ENCODE peak calls at places on chromosomes 7 and 10, in ten cellular contexts. N, V, G, X, U, E, B, I, P and Q are unnamed samples.

GRCh38 chr10:101222247-101222531 is 7.1 kb downstream of the LBX1 start:
- DNase-seq in N (no peak), V (no peak), G (no peak), X (no peak), U (no peak), E (no peak), B (no peak), I (no peak), P (no peak), Q (no peak)

GRCh38 chr7:23373151-23374004 is 74.2 kb downstream of the MALSU1 start:
- DNase-seq in N (peak; percentile 11), V (no peak), G (no peak), X (no peak), U (peak; percentile 69), E (peak; percentile 50), B (peak; percentile 88), I (no peak), P (peak; percentile 76), Q (no peak)

GRCh38 chr7:69403169-69403568 is 195.1 kb upstream of the AUTS2 start:
- DNase-seq in N (no peak), V (no peak), G (peak; percentile 6), X (no peak), U (no peak), E (peak; percentile 28), B (no peak), I (no peak), P (no peak), Q (no peak)

GRCh38 chr7:2728309-2729042 is 40.5 kb downstream of the AMZ1 start:
- DNase-seq in N (no peak), V (no peak), G (no peak), X (no peak), U (no peak), E (no peak), B (no peak), I (no peak), P (no peak), Q (no peak)

GRCh38 chr7:12130664-12131063 is 80.4 kb upstream of the TMEM106B start:
- DNase-seq in N (no peak), V (no peak), G (no peak), X (no peak), U (no peak), E (no peak), B (no peak), I (no peak), P (peak; percentile 54), Q (no peak)

GRCh38 chr7:119105381-119105780 is 880.9 kb downstream of the ANKRD7 start:
- DNase-seq in N (no peak), V (no peak), G (no peak), X (no peak), U (no peak), E (no peak), B (no peak), I (no peak), P (no peak), Q (no peak)

GRCh38 chr7:43584200-43584586 is 1.3 kb downstream of the STK17A start:
- DNase-seq in N (no peak), V (peak; percentile 54), G (no peak), X (no peak), U (peak; percentile 74), E (no peak), B (peak; percentile 69), I (peak; percentile 52), P (peak; percentile 78), Q (no peak)

GRCh38 chr7:34991938-34992840 is 45.1 kb downstream of the DPY19L1 start:
- DNase-seq in N (peak; percentile 10), V (peak; percentile 64), G (no peak), X (peak; percentile 30), U (peak; percentile 35), E (no peak), B (peak; percentile 34), I (no peak), P (peak; percentile 67), Q (no peak)

GRCh38 chr10:103633846-103634245 is 140.3 kb downstream of the NEURL1 start:
- DNase-seq in N (no peak), V (no peak), G (no peak), X (no peak), U (no peak), E (no peak), B (no peak), I (no peak), P (no peak), Q (no peak)

GRCh38 chr10:19194866-19195265 is 146.3 kb downstream of the MALRD1 start:
- DNase-seq in N (no peak), V (no peak), G (no peak), X (no peak), U (no peak), E (no peak), B (no peak), I (no peak), P (no peak), Q (no peak)

GRCh38 chr10:86303626-86304025 is 63.0 kb downstream of the GRID1 start:
- DNase-seq in N (no peak), V (no peak), G (no peak), X (no peak), U (no peak), E (no peak), B (no peak), I (no peak), P (no peak), Q (no peak)

GRCh38 chr10:74900297-74900696 is 73.9 kb downstream of the KAT6B start:
- DNase-seq in N (no peak), V (no peak), G (no peak), X (no peak), U (no peak), E (no peak), B (peak; percentile 35), I (no peak), P (no peak), Q (no peak)

GRCh38 chr7:25575634-25576033 is 347.3 kb upstream of the NPVF start:
- DNase-seq in N (no peak), V (no peak), G (no peak), X (no peak), U (no peak), E (no peak), B (no peak), I (no peak), P (no peak), Q (no peak)

GRCh38 chr10:43258032-43258921 is 8.6 kb downstream of the RASGEF1A start:
- DNase-seq in N (no peak), V (no peak), G (no peak), X (no peak), U (no peak), E (no peak), B (no peak), I (no peak), P (no peak), Q (no peak)

GRCh38 chr10:102869290-102870198 is at the start of gene AS3MT:
- DNase-seq in N (no peak), V (peak; percentile 29), G (no peak), X (no peak), U (peak; percentile 45), E (peak; percentile 37), B (peak; percentile 30), I (no peak), P (peak; percentile 28), Q (no peak)

GRCh38 chr7:117193564-117193963 is 129.3 kb downstream of the WNT2 start:
- DNase-seq in N (no peak), V (no peak), G (no peak), X (no peak), U (peak; percentile 29), E (no peak), B (no peak), I (no peak), P (peak; percentile 56), Q (no peak)

GRCh38 chr10:1202343-1202742 is 146.2 kb downstream of the WDR37 start:
- DNase-seq in N (no peak), V (no peak), G (no peak), X (no peak), U (no peak), E (no peak), B (no peak), I (no peak), P (no peak), Q (no peak)

GRCh38 chr10:124221356-124222297 is 128.2 kb upstream of the CHST15 start:
- DNase-seq in N (no peak), V (no peak), G (no peak), X (no peak), U (no peak), E (no peak), B (no peak), I (no peak), P (peak; percentile 72), Q (peak; percentile 33)

GRCh38 chr10:67790534-67791408 is 47.2 kb downstream of the DNAJC12 start:
- DNase-seq in N (no peak), V (peak; percentile 39), G (no peak), X (no peak), U (peak; percentile 9), E (no peak), B (peak; percentile 65), I (peak; percentile 4), P (peak; percentile 26), Q (no peak)